ENCODE peak calls at places on chromosomes 6 and 20, in four cellular contexts. Q is endothelial cell of umbilical vein, X is MM.1S, Y is fibroblast of the aortic adventitia. M is an unnamed sample.

GRCh38 chr20:31485450-31486339 is 10.6 kb downstream of the REM1 start:
- DNase-seq in Q (peak; percentile 70), X (no peak), Y (peak; percentile 54), M (no peak)

GRCh38 chr6:43355862-43356590 is 13.4 kb downstream of the ZNF318 start:
- DNase-seq in Q (peak; percentile 24), X (no peak), Y (peak; percentile 42), M (no peak)

GRCh38 chr6:134176283-134176975 is 124.0 kb upstream of the SLC2A12 start:
- DNase-seq in Q (peak; percentile 62), X (no peak), Y (peak; percentile 66), M (no peak)

GRCh38 chr20:62366370-62367135 is 559 bp downstream of the LAMA5 start:
- DNase-seq in Q (no peak), X (peak; percentile 28), Y (no peak), M (no peak)

GRCh38 chr20:36117638-36118037 is 36.9 kb upstream of the EPB41L1 start:
- DNase-seq in Q (no peak), X (no peak), Y (peak; percentile 18), M (no peak)

GRCh38 chr6:134114918-134115714 is 62.7 kb upstream of the SLC2A12 start:
- DNase-seq in Q (no peak), X (no peak), Y (no peak), M (no peak)

GRCh38 chr6:156703719-156704118 is 73.5 kb upstream of the ARID1B start:
- DNase-seq in Q (peak; percentile 77), X (no peak), Y (no peak), M (no peak)

GRCh38 chr20:42272516-42272915 is 654.3 kb upstream of the CHD6 start:
- DNase-seq in Q (no peak), X (no peak), Y (no peak), M (no peak)

GRCh38 chr20:37055276-37055675 is 40.5 kb downstream of the RBL1 start:
- DNase-seq in Q (no peak), X (no peak), Y (no peak), M (no peak)

GRCh38 chr20:1816384-1817381 is 78.5 kb upstream of the SIRPA start:
- DNase-seq in Q (peak; percentile 84), X (no peak), Y (peak; percentile 93), M (no peak)

GRCh38 chr6:5464096-5464885 is 203.0 kb downstream of the FARS2 start:
- DNase-seq in Q (no peak), X (no peak), Y (no peak), M (peak; percentile 18)

GRCh38 chr6:116244284-116244683 is 9.6 kb downstream of the TSPYL4 start:
- DNase-seq in Q (no peak), X (no peak), Y (no peak), M (no peak)

GRCh38 chr6:26065952-26066380 is 21.3 kb upstream of the HFE start:
- DNase-seq in Q (peak; percentile 79), X (peak; percentile 89), Y (peak; percentile 89), M (no peak)

GRCh38 chr20:7841291-7841966 is 98.8 kb downstream of the HAO1 start:
- DNase-seq in Q (peak; percentile 67), X (no peak), Y (peak; percentile 77), M (peak; percentile 4)

GRCh38 chr6:148464319-148465010 is 121.8 kb downstream of the SASH1 start:
- DNase-seq in Q (peak; percentile 86), X (peak; percentile 20), Y (peak; percentile 89), M (peak; percentile 69)

GRCh38 chr6:147279423-147279822 is 75.2 kb downstream of the STXBP5 start:
- DNase-seq in Q (no peak), X (no peak), Y (peak; percentile 75), M (peak; percentile 15)

GRCh38 chr6:107636486-107636885 is 146.6 kb downstream of the SOBP start:
- DNase-seq in Q (no peak), X (no peak), Y (no peak), M (no peak)

GRCh38 chr6:153074761-153075160 is 56.3 kb downstream of the RGS17 start:
- DNase-seq in Q (no peak), X (no peak), Y (peak; percentile 70), M (no peak)

DNA sequence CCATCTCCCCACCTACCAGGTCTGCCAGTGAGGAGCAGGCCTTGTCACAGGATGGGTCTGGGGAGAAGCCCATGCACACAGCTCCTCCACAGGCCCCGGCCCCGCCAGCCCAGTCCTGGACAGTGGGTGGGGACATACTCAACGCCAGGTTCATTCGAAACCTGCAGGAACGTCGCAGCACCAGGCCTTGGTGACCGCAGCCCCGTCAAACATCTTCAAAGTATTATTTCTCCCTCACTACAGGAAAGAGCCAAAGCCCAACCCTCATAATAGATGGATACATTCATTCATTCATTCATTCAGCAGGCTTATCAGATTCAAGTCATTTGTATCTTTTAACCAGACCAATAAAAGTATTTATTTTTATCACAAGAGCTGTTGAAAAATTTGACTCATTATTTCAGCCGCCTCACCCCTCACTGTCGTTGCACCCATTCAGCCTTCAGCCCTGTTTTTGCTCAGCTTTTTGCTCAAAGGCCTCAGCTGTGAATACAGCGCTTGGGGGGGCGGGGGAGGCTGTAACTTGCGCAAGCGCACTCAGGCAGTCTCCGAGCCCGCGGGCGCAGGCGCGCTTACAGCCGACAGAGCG is 389 bp upstream of the C6orf136 start:
- DNase-seq in Q (peak; percentile 93), X (no peak), Y (no peak), M (no peak)
- H3K4me3 ChIP-seq in Q (no peak overlapping the region), X (peak overlapping the region; percentile 48), Y (peak overlapping the region; percentile 91), M (peak overlapping the region; percentile 95)

GRCh38 chr6:111625099-111625416 is 19.4 kb upstream of the TRAF3IP2 start:
- DNase-seq in Q (no peak), X (no peak), Y (no peak), M (no peak)
- TF ChIP-seq CTCF in Q (no peak), X (no peak), Y (no peak), M (no peak)

DNA sequence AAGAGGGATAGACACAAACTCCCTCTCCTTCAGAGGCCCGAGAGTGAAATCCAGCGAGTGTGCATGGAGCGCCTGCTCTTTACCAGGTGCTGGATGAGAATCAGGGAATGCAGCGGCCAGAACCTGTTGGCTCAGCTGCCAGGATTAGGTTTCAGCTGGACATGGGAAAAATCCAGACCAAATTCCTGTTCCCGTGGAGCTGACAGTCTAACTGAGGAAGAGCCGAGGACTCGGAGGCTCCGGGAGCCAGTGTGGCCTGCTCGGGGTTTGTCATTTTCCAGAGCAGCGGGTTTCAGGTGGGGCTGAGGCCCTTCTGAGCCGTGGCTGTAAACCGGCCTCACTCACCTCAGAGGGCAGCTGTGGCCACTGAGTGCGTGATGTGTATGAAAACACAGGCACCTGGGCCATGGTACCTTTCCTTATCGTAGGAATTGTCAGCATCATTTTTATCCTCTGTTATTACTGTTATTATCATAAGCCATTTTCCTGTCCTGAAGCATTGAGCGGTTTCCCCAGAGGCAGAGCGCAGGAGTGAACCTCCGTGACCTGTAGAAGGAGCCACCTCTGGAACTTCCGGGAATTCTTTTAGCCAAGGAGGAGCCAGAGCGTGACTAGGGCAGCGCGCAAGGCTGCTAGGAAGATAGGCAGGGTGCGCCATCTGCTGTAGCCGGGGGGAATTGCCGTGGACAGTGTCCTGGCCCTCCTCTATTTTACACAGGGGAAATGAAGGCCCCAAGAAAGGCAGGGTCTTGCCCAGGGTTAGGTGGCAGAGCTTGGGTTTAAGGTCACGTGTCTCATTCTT is 27.3 kb downstream of the PKIG start:
- DNase-seq in Q (peak; percentile 91), X (peak; percentile 76), Y (peak; percentile 89), M (peak; percentile 49)
- H3K4me3 ChIP-seq in Q (no peak overlapping the region), X (peak overlapping the region; percentile 42), Y (no peak overlapping the region), M (no peak overlapping the region)

DNA sequence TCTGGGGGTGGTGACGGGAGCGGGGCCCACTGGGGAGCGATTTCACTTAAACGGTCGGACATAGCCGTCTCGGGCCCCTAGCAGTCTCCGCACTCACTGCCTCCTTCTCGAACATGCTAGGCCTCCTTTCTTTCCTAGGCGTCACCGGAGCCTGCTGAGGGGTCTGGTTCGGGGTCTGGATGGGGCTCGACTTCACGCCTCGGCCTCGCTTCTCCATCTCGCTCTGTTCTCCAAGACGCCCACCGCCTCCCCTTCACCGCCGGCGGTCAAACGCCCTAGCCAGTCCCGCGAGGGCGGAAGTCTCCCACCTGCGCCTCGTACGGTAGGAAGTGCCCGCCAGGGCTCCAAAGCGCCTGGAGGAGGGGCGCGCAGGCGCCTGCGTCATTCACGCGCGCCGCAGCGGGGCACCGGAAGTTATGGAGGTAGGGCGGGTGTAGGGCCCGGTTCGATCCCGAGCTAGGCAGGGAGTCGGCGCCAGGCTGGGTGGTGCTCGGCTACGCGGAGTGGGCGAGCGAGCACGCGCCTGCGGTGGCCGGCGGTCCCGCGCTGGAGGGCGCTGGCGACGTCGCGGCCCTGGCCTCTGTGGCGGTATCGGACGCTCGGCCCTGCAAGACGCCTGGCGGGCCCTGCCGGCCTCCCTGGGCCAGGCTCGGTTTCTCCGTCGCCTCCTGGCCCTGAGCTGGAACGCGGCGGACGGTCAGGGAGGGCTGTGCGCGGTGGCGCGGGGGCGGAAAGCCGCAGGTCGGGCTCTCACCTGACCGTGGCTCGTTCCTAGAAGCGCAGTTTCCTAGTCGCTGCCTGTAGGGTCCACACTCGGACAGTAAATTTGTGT is at the start of the genes DYNLT2 and ERMARD:
- DNase-seq in Q (peak; percentile 96), X (peak; percentile 89), Y (peak; percentile 91), M (peak; percentile 82)
- TF ChIP-seq CTCF in Q (peak; percentile 23), X (no peak), Y (peak; percentile 40), M (no peak)

DNA sequence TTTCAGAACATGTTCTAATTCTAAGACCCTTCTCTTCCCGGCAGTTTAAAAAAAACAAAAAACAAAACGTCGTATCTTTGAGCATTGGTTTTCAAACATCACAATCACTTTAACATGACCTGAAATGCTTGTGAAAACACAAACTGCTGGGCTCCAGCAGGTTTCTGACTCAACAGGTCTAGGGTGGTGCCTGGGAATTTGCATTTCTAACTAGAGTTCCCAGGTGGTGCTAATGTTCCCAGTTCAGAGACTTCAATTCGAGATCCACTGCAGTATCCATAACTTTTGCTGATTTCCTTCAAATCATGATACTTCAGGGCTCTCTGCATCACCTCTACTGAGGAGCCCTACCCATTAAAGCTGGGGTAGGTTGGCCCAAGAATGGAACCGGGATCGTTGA is 850 bp upstream of the SMPDL3A start:
- DNase-seq in Q (no peak), X (no peak), Y (no peak), M (no peak)
- H3K4me3 ChIP-seq in Q (no peak overlapping the region), X (peak overlapping the region; percentile 66), Y (no peak overlapping the region), M (no peak overlapping the region)

GRCh38 chr20:15643713-15644112 is 929.5 kb downstream of the KIF16B start:
- DNase-seq in Q (peak; percentile 15), X (no peak), Y (peak; percentile 4), M (no peak)
- TF ChIP-seq CTCF in Q (peak; percentile 39), X (peak; percentile 14), Y (peak; percentile 34), M (peak; percentile 43)

GRCh38 chr6:35392111-35392702 is 49.8 kb downstream of the PPARD start:
- DNase-seq in Q (no peak), X (no peak), Y (no peak), M (no peak)
- H3K4me3 ChIP-seq in Q (no peak overlapping the region), X (no peak overlapping the region), Y (no peak overlapping the region), M (no peak overlapping the region)

GRCh38 chr6:13273202-13273930 is 55.0 kb downstream of the TBC1D7 start:
- DNase-seq in Q (no peak), X (no peak), Y (no peak), M (no peak)

GRCh38 chr6:13273931-13274706 is 54.2 kb downstream of the TBC1D7 start:
- DNase-seq in Q (no peak), X (peak; percentile 80), Y (no peak), M (no peak)

GRCh38 chr6:13274707-13275434 is 53.5 kb downstream of the TBC1D7 start:
- DNase-seq in Q (no peak), X (no peak), Y (no peak), M (no peak)

GRCh38 chr6:13277231-13277630 is 51.1 kb downstream of the TBC1D7 start:
- DNase-seq in Q (no peak), X (no peak), Y (no peak), M (no peak)

GRCh38 chr6:13275435-13275989 is 52.8 kb downstream of the TBC1D7 start:
- DNase-seq in Q (no peak), X (no peak), Y (no peak), M (no peak)
- TF ChIP-seq CTCF in Q (no peak), X (no peak), Y (no peak), M (no peak)

GRCh38 chr6:163460307-163460782 is 45.8 kb downstream of the QKI start:
- DNase-seq in Q (peak; percentile 84), X (no peak), Y (peak; percentile 61), M (peak; percentile 42)
- H3K4me3 ChIP-seq in Q (peak overlapping the region; percentile 21), X (no peak overlapping the region), Y (peak overlapping the region; percentile 54), M (peak overlapping the region; percentile 38)